ENCODE peak calls at places on chromosomes 3 and 15, in eight cellular contexts. A, W, M, H, S, P, T and V are unnamed samples.

GRCh38 chr3:127990051-127990450 is 62.2 kb upstream of the SEC61A1 start:
- DNase-seq in A (no peak), W (no peak), M (no peak), H (no peak), S (no peak), P (no peak), T (no peak), V (no peak)

GRCh38 chr15:70742928-70743327 is 20.4 kb downstream of the UACA start:
- DNase-seq in A (no peak), W (no peak), M (no peak), H (no peak), S (no peak), P (no peak), T (no peak), V (no peak)

GRCh38 chr3:177111541-177111949 is 85.7 kb downstream of the TBL1XR1 start:
- DNase-seq in A (no peak), W (no peak), M (no peak), H (peak; percentile 18), S (no peak), P (peak; percentile 24), T (no peak), V (no peak)

GRCh38 chr15:34223904-34224596 is 766 bp upstream of the EMC4 start:
- DNase-seq in A (no peak), W (no peak), M (peak; percentile 43), H (no peak), S (no peak), P (no peak), T (no peak), V (no peak)

GRCh38 chr3:149114458-149114857 is 15.0 kb upstream of the HPS3 start:
- DNase-seq in A (no peak), W (no peak), M (no peak), H (no peak), S (no peak), P (no peak), T (no peak), V (no peak)

GRCh38 chr3:69288161-69288895 is 97.6 kb downstream of the FRMD4B start:
- DNase-seq in A (no peak), W (no peak), M (no peak), H (peak; percentile 92), S (peak; percentile 25), P (no peak), T (no peak), V (no peak)

GRCh38 chr3:149180057-149180573 is 41.5 kb downstream of the CP start:
- DNase-seq in A (no peak), W (no peak), M (no peak), H (no peak), S (no peak), P (peak; percentile 17), T (peak; percentile 93), V (no peak)

GRCh38 chr15:93031103-93031464 is 57.9 kb downstream of the RGMA start:
- DNase-seq in A (no peak), W (no peak), M (no peak), H (no peak), S (no peak), P (no peak), T (peak; percentile 11), V (no peak)

GRCh38 chr3:139111392-139112229 is 66.9 kb upstream of the PRR23C start:
- DNase-seq in A (peak; percentile 34), W (peak; percentile 12), M (peak; percentile 82), H (peak; percentile 62), S (peak; percentile 53), P (peak; percentile 47), T (peak; percentile 65), V (peak; percentile 63)

GRCh38 chr3:70281663-70282062 is 30.8 kb downstream of the MDFIC2 start:
- DNase-seq in A (no peak), W (no peak), M (no peak), H (no peak), S (no peak), P (no peak), T (no peak), V (no peak)

GRCh38 chr3:118966700-118967099 is 67.9 kb downstream of the IGSF11 start:
- DNase-seq in A (no peak), W (no peak), M (no peak), H (no peak), S (no peak), P (no peak), T (no peak), V (no peak)